ENCODE peak calls at places on chromosomes 11 and 22, in five cellular contexts. W, S, X, D and L are unnamed samples.

GRCh38 chr11:121347805-121348204 is 55.2 kb downstream of the SC5D start:
- DNase-seq in W (no peak), S (peak), X (no peak), D (no peak), L (no peak)

GRCh38 chr22:36267896-36268485 is 15.1 kb downstream of the APOL1 start:
- DNase-seq in W (no peak), S (no peak), X (no peak), D (no peak), L (no peak)

GRCh38 chr22:30878516-30879365 is 89.8 kb downstream of the MORC2 start:
- DNase-seq in W (peak), S (peak), X (peak), D (no peak), L (peak)

GRCh38 chr11:103110406-103110805 is 1.2 kb downstream of the DYNC2H1 start:
- DNase-seq in W (no peak), S (no peak), X (no peak), D (no peak), L (no peak)

GRCh38 chr11:72764503-72764902 is 12.3 kb upstream of the ARAP1 start:
- DNase-seq in W (no peak), S (no peak), X (no peak), D (no peak), L (no peak)

GRCh38 chr22:25484498-25484897 is 80.0 kb upstream of the GRK3 start:
- DNase-seq in W (no peak), S (no peak), X (no peak), D (no peak), L (no peak)

GRCh38 chr11:71406681-71407080 is 41.5 kb downstream of the DHCR7 start:
- DNase-seq in W (no peak), S (no peak), X (no peak), D (no peak), L (no peak)

GRCh38 chr11:47236482-47236881 is 12.1 kb downstream of the ACP2 start:
- DNase-seq in W (no peak), S (peak), X (no peak), D (no peak), L (no peak)

GRCh38 chr11:117439256-117439655 is 111.6 kb downstream of the CEP164 start:
- DNase-seq in W (no peak), S (no peak), X (no peak), D (no peak), L (no peak)

GRCh38 chr11:69343401-69344321 is 49.7 kb downstream of the MYEOV start:
- DNase-seq in W (no peak), S (no peak), X (no peak), D (no peak), L (no peak)

GRCh38 chr11:104394508-104394907 is 230.6 kb upstream of the PDGFD start:
- DNase-seq in W (no peak), S (no peak), X (no peak), D (no peak), L (no peak)

GRCh38 chr11:27705873-27706820 is 5.9 kb upstream of the BDNF start:
- DNase-seq in W (peak), S (peak), X (peak), D (no peak), L (peak)

GRCh38 chr11:119721129-119722120 is 7.6 kb downstream of the NECTIN1 start:
- DNase-seq in W (peak), S (peak), X (peak), D (no peak), L (peak)

GRCh38 chr11:60378359-60378758 is at the start of gene MS4A7:
- DNase-seq in W (no peak), S (no peak), X (no peak), D (peak), L (no peak)

GRCh38 chr22:49768511-49768910 is 59.2 kb downstream of the BRD1 start:
- DNase-seq in W (no peak), S (no peak), X (no peak), D (no peak), L (no peak)

GRCh38 chr11:1643146-1643690 is 13.6 kb downstream of the KRTAP5-5 start:
- DNase-seq in W (no peak), S (no peak), X (no peak), D (no peak), L (no peak)

GRCh38 chr11:86473991-86474833 is 99.5 kb downstream of the CCDC81 start:
- DNase-seq in W (no peak), S (no peak), X (no peak), D (no peak), L (no peak)

GRCh38 chr11:36237341-36237740 is 51.9 kb downstream of the COMMD9 start:
- DNase-seq in W (no peak), S (no peak), X (no peak), D (no peak), L (no peak)

GRCh38 chr11:31800398-31801265 is 10.5 kb downstream of the PAX6 start:
- DNase-seq in W (no peak), S (no peak), X (no peak), D (no peak), L (no peak)

GRCh38 chr22:22061085-22062077 is 78.8 kb upstream of the TOP3B start:
- DNase-seq in W (peak), S (no peak), X (peak), D (no peak), L (no peak)

GRCh38 chr11:10770626-10771254 is 19.7 kb downstream of the CTR9 start:
- DNase-seq in W (peak), S (peak), X (peak), D (no peak), L (peak)

GRCh38 chr22:37053310-37054077 is 2.0 kb downstream of the KCTD17 start:
- DNase-seq in W (no peak), S (no peak), X (no peak), D (no peak), L (no peak)

GRCh38 chr11:71251159-71251721 is 1.1 kb downstream of the SHANK2 start:
- DNase-seq in W (no peak), S (peak), X (no peak), D (no peak), L (peak)

DNA sequence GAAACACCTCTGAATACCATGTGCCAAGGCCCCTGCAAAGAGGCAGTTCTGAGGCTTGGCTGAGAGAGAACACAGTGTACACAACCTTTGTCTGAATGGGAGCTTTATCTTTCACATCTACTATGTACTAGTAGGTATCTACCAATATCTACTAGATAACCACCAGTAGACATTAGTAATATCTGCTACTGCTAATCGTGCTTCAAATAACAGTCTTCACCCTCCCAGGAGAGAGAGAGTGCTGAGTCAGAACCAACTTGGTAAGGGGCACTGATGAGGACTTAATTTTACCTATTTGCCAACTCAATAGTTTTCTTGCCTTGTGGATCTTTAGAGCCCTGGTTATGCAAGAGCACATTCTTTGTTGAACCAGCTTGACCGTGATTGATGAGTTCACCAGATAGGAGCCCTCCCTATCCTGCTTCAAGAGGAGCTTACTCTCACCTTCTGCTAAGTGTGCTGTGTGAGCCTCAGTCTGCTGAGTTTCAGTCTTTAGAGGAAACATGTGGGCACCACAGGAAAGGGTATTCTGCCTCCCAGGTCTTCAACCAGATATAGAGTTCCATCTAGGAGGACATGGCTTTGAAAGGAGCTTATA is 967.5 kb downstream of the NTM start:
- DNase-seq in W (no peak), S (no peak), X (no peak), D (no peak), L (no peak)
- TF ChIP-seq FOXM1 in W (no peak), S (no peak), X (no peak), D (no peak), L (no peak)

DNA sequence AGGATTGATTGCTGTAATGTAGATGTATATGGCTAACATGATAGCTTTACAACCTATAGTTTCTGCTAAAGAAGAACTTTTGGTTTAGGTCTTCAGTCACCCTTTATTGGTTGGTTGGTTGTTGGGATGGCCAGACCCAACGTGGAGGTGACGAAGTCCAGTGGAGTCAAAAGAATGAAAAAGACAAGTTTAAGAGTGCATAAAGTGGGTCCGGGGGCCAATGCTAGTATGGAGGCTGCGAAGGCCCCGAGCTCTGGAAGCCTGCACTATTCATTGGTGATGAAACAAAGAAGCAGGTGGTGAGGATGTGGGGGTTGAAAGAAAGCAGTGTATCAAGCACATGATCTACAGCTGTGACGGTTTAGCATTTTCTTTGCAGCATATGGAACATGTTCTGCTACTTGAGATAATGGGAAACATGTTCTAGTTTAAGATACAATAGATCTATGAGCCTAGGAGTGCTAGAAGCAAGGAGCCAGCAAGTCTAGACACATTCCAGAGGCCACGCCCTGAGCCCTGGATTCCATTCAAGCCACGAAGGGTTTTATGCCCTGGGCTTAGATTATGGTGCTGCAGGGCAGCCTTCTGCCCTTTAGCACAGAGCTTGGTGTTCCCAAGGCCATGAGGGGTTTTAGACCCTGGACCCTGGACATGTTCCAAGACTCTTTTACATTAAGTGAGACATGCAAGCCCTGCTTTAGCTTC is 6.3 kb downstream of the TCP11L1 start:
- DNase-seq in W (no peak), S (no peak), X (peak), D (no peak), L (no peak)
- TF ChIP-seq FOXM1 in W (no peak), S (no peak), X (no peak), D (no peak), L (no peak)

GRCh38 chr11:128022007-128022368 is 565.4 kb downstream of the ETS1 start:
- DNase-seq in W (no peak), S (no peak), X (no peak), D (no peak), L (no peak)
- TF ChIP-seq FOXM1 in W (no peak), S (no peak), X (no peak), D (no peak), L (no peak)

GRCh38 chr22:38069372-38070249 is 12.4 kb downstream of the PICK1 start:
- DNase-seq in W (peak), S (peak), X (no peak), D (no peak), L (no peak)

GRCh38 chr22:38068641-38069371 is 11.6 kb downstream of the PICK1 start:
- DNase-seq in W (no peak), S (no peak), X (no peak), D (no peak), L (no peak)

GRCh38 chr22:38071421-38072321 is 12.3 kb downstream of the SLC16A8 start:
- DNase-seq in W (no peak), S (peak), X (no peak), D (no peak), L (no peak)

GRCh38 chr22:38072322-38073149 is 11.4 kb downstream of the SLC16A8 start:
- DNase-seq in W (no peak), S (peak), X (no peak), D (no peak), L (no peak)

GRCh38 chr22:38070250-38070921 is 13.2 kb downstream of the PICK1 start:
- DNase-seq in W (no peak), S (peak), X (no peak), D (no peak), L (no peak)
- TF ChIP-seq FOXM1 in W (no peak), S (no peak), X (no peak), D (no peak), L (no peak)

GRCh38 chr11:85086511-85087284 is 540.4 kb downstream of the DLG2 start:
- DNase-seq in W (no peak), S (no peak), X (no peak), D (no peak), L (no peak)
- TF ChIP-seq FOXM1 in W (no peak), S (no peak), X (no peak), D (no peak), L (no peak)

GRCh38 chr11:57312511-57313021 is 12.2 kb downstream of the TNKS1BP1 start:
- DNase-seq in W (no peak), S (no peak), X (no peak), D (no peak), L (no peak)

GRCh38 chr11:57309106-57310059 is 15.4 kb downstream of the TNKS1BP1 start:
- DNase-seq in W (no peak), S (no peak), X (no peak), D (no peak), L (no peak)

GRCh38 chr11:57311109-57311936 is 13.4 kb downstream of the TNKS1BP1 start:
- DNase-seq in W (peak), S (peak), X (peak), D (peak), L (peak)

GRCh38 chr11:57310091-57310490 is 14.7 kb downstream of the TNKS1BP1 start:
- DNase-seq in W (no peak), S (no peak), X (no peak), D (no peak), L (no peak)

DNA sequence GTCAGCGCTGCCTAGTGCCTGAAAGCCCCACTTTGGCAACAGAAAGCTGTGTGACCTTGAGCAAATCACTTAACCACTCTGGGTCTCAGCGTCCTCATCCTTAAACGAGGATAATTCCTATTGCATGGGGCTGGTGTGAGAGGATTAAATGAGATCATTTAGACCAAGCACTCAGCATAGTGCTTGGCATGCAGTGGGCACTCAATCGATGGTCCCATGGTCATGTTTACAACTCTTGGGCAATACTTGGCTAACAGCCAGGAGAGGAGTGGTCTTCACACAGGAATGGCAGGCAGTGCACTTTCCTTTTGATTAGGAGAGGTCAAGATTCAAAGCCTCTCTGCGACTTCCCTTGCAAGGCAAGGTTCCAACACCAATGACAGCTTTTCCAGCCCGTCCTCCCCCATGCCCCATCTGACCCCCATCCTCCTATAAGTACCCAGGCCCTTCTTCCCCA is 14.1 kb downstream of the TNKS1BP1 start:
- DNase-seq in W (no peak), S (no peak), X (peak), D (no peak), L (no peak)
- TF ChIP-seq FOXM1 in W (no peak), S (peak), X (no peak), D (no peak), L (no peak)